ENCODE peak calls at places on chromosomes 13 and 19, in four cellular contexts. K is HepG2, F is K562, Q is SK-N-SH. V is an unnamed sample.

GRCh38 chr13:94479559-94480095 is at the start of gene DCT:
- DNase-seq in K (no peak), F (no peak), Q (no peak), V (no peak)

GRCh38 chr19:35143231-35143715 is at the start of gene FXYD7:
- DNase-seq in K (no peak), F (no peak), Q (peak; percentile 66), V (no peak)

GRCh38 chr13:113034451-113035208 is 65.6 kb downstream of the MCF2L start:
- DNase-seq in K (peak; percentile 52), F (peak; percentile 40), Q (peak; percentile 57), V (no peak)

GRCh38 chr13:112053744-112054615 is 13.0 kb upstream of the SOX1 start:
- DNase-seq in K (no peak), F (no peak), Q (no peak), V (no peak)

GRCh38 chr13:46751811-46752635 is 44.9 kb downstream of the ESD start:
- DNase-seq in K (no peak), F (no peak), Q (no peak), V (peak; percentile 45)

GRCh38 chr13:22936228-22936627 is 244.6 kb upstream of the SGCG start:
- DNase-seq in K (no peak), F (no peak), Q (no peak), V (no peak)

GRCh38 chr19:15812059-15812722 is 3.3 kb downstream of the OR10H1 start:
- DNase-seq in K (no peak), F (no peak), Q (no peak), V (no peak)

GRCh38 chr13:21573920-21574712 is 29.9 kb downstream of the MICU2 start:
- DNase-seq in K (peak; percentile 47), F (no peak), Q (no peak), V (no peak)

GRCh38 chr19:33152178-33152577 is 20.3 kb downstream of the WDR88 start:
- DNase-seq in K (no peak), F (no peak), Q (no peak), V (no peak)

GRCh38 chr19:57078802-57079201 is 41.0 kb upstream of the USP29 start:
- DNase-seq in K (peak; percentile 35), F (no peak), Q (no peak), V (no peak)

GRCh38 chr19:3639479-3639878 is 12.9 kb upstream of the CACTIN start:
- DNase-seq in K (no peak), F (no peak), Q (no peak), V (no peak)

GRCh38 chr19:51127755-51128154 is 3.0 kb downstream of the SIGLEC9 start:
- DNase-seq in K (no peak), F (peak; percentile 31), Q (no peak), V (no peak)

GRCh38 chr13:24203726-24204295 is 43.3 kb downstream of the SPATA13 start:
- DNase-seq in K (no peak), F (no peak), Q (no peak), V (no peak)

GRCh38 chr13:112583592-112584277 is 4.2 kb downstream of the TUBGCP3 start:
- DNase-seq in K (no peak), F (peak; percentile 38), Q (no peak), V (no peak)

GRCh38 chr13:100423375-100423774 is 165.2 kb downstream of the GGACT start:
- DNase-seq in K (no peak), F (no peak), Q (no peak), V (no peak)

GRCh38 chr19:7655581-7655980 is 13.3 kb upstream of the RETN start:
- DNase-seq in K (no peak), F (no peak), Q (no peak), V (no peak)

GRCh38 chr19:46131485-46132143 is 7.1 kb upstream of the IGFL3 start:
- DNase-seq in K (no peak), F (no peak), Q (no peak), V (no peak)

GRCh38 chr13:91714726-91715334 is 316.4 kb downstream of the GPC5 start:
- DNase-seq in K (no peak), F (no peak), Q (peak; percentile 9), V (no peak)

GRCh38 chr19:32181356-32181920 is 164.0 kb upstream of the ZNF507 start:
- DNase-seq in K (no peak), F (no peak), Q (no peak), V (no peak)

GRCh38 chr13:27830010-27830409 is 37.7 kb downstream of the GSX1 start:
- DNase-seq in K (no peak), F (peak; percentile 78), Q (peak; percentile 86), V (no peak)

GRCh38 chr13:46569471-46569870 is 16.5 kb downstream of the LRCH1 start:
- DNase-seq in K (no peak), F (no peak), Q (peak; percentile 44), V (no peak)

GRCh38 chr19:18294467-18294864 is 13.0 kb upstream of the JUND start:
- DNase-seq in K (no peak), F (no peak), Q (peak; percentile 83), V (no peak)

GRCh38 chr19:12867120-12868099 is 13.8 kb downstream of the DNASE2 start:
- DNase-seq in K (no peak), F (peak; percentile 95), Q (peak; percentile 84), V (peak; percentile 31)

GRCh38 chr13:75485286-75486062 is 3.5 kb upstream of the TBC1D4 start:
- DNase-seq in K (peak; percentile 81), F (no peak), Q (no peak), V (no peak)

GRCh38 chr19:43450545-43450997 is 14.8 kb downstream of the LYPD3 start:
- DNase-seq in K (no peak), F (no peak), Q (no peak), V (no peak)

GRCh38 chr19:44890366-44891015 is 563 bp upstream of the TOMM40 start:
- DNase-seq in K (peak; percentile 100), F (peak; percentile 98), Q (peak; percentile 90), V (peak; percentile 100)

GRCh38 chr13:71621152-71622124 is 245.6 kb downstream of the DACH1 start:
- DNase-seq in K (no peak), F (no peak), Q (peak; percentile 42), V (no peak)

GRCh38 chr13:113064534-113065405 is 40.8 kb upstream of the F7 start:
- DNase-seq in K (no peak), F (peak; percentile 53), Q (no peak), V (no peak)

GRCh38 chr13:112242777-112243176 is 133.4 kb upstream of the SPACA7 start:
- DNase-seq in K (no peak), F (no peak), Q (no peak), V (no peak)

GRCh38 chr13:57629391-57629804 is 2.1 kb upstream of the PCDH17 start:
- DNase-seq in K (no peak), F (no peak), Q (peak; percentile 32), V (no peak)

GRCh38 chr13:53783466-53783865 is 754.9 kb downstream of the OLFM4 start:
- DNase-seq in K (no peak), F (no peak), Q (no peak), V (no peak)

GRCh38 chr13:93226623-93227279 is at the start of gene GPC6:
- DNase-seq in K (peak; percentile 79), F (peak; percentile 64), Q (peak; percentile 80), V (no peak)
- TF ChIP-seq MXI1 in K (no peak), F (no peak), Q (peak; percentile 89), V (no peak)

DNA sequence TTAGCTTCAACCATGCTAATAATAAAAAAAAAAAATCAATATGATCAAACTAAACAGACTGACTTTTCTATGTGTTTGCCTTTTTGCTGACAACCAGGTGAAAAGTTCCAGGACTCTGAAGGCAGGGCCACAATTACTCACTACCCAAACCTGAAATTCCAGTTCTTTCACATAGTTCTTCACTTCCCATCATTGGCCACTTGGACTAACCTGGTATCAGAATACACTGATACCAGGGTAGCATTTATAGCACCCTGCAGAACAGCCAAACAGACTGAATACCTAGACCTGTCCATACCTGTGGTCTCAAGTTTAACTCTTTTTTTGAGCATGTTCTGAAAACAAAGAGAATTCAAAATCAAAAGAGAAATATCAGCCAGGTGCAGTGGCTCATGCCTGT is 25.1 kb downstream of the ELF1 start:
- DNase-seq in K (no peak), F (no peak), Q (no peak), V (no peak)
- TF ChIP-seq POLR2AphosphoS5 in K (no peak), F (no peak), Q (no peak), V (no peak)

DNA sequence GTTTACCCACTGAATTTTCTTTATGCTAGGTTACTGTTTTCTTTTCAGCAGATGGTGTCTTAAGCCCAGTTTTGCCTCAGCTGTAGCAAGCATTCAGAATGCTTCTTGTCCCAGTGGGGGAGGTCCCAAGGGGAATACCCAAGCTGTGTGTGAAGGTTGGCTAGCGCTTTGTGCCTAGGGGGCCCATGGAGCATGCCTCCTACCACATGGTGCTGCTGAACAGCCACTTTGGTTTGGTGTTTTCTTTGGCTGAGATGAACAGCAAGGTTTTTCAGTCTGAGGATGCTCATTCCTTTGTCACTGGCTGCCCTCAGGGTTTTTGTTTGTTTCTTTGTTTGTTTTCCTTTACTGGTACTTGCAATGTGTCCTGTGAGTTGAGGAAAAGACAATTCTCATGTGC is 99.0 kb downstream of the PCDH20 start:
- DNase-seq in K (no peak), F (no peak), Q (no peak), V (no peak)
- TF ChIP-seq MXI1 in K (no peak), F (no peak), Q (no peak), V (no peak)

GRCh38 chr19:42283248-42284065 is 14.4 kb downstream of the CIC start:
- DNase-seq in K (peak; percentile 83), F (peak; percentile 96), Q (peak; percentile 94), V (peak; percentile 69)
- TF ChIP-seq POLR2AphosphoS5 in K (no peak), F (no peak), Q (peak; percentile 38), V (peak; percentile 41)

DNA sequence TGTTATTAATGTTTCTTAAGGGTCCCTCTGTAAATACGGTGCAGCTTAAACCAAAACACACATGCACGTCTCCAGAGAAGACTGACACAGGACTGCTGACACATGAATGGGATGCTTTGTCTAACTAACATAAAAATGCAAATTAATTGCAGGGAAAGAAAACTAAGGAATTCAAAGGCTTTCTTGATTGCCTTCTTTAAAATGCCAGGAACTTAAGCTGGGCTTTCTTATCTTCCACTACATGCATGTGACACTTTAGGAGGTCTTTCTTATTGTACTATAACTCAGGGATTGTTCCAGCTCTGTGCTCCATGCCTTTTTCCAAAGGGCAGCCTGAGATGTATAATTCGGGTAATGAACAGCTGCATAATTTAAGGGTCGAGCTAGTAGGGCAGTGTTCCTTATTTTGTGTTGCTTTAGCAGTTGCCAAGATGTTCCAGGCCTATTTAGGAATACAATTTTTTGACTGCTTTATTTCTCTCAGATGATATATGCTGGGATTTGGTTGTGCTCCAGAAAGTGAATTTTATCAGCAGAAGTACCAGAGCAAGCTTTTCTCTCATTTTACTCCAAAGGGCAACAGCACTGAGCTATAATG is 885.3 kb downstream of the PCDH9 start:
- DNase-seq in K (no peak), F (no peak), Q (no peak), V (no peak)
- TF ChIP-seq MXI1 in K (no peak), F (no peak), Q (no peak), V (no peak)